ENCODE peak calls at places on chromosomes 4 and X, in nine cellular contexts. Q, W, K, S, A, P, G, I and E are unnamed samples.
A peak's percentile ranks its signal among the peaks of the same experiment; 100 is the strongest.

GRCh38 chr4:73902038-73902637 is 32.9 kb downstream of the CXCL1 start:
- DNase-seq in I (no peak), K (no peak), Q (no peak), G (no peak), W (no peak), S (no peak), P (no peak), A (no peak), E (no peak)

GRCh38 chr4:86300516-86300915 is 59.3 kb downstream of the MAPK10 start:
- DNase-seq in A (no peak), I (no peak), Q (no peak), W (no peak), P (no peak), K (no peak), S (no peak), G (no peak), E (no peak)

GRCh38 chrX:39133971-39134370 is 332.7 kb downstream of the MID1IP1 start:
- DNase-seq in A (no peak), Q (no peak), S (no peak), I (peak; percentile 4), G (no peak), P (no peak), K (no peak), W (peak; percentile 15), E (no peak)

GRCh38 chr4:55255171-55255570 is 90.9 kb upstream of the SRD5A3 start:
- DNase-seq in G (no peak), P (no peak), I (no peak), S (no peak), A (no peak), W (peak; percentile 31), K (no peak), Q (no peak), E (no peak)

GRCh38 chrX:131067846-131068745 is 9.9 kb downstream of the ARHGAP36 start:
- DNase-seq in A (peak; percentile 50), Q (no peak), I (no peak), P (no peak), S (no peak), W (no peak), G (no peak), K (no peak), E (no peak)

GRCh38 chrX:134933911-134934310 is 56.9 kb upstream of the SMIM10 start:
- DNase-seq in A (no peak), S (no peak), I (no peak), K (no peak), G (no peak), Q (no peak), P (no peak), W (no peak), E (no peak)

GRCh38 chr4:3217771-3218170 is 31.2 kb upstream of the MSANTD1 start:
- DNase-seq in P (no peak), Q (no peak), A (no peak), W (no peak), K (no peak), I (no peak), S (no peak), G (no peak), E (no peak)

GRCh38 chr4:115234405-115235093 is 121.1 kb upstream of the NDST4 start:
- DNase-seq in Q (no peak), P (peak; percentile 22), W (peak; percentile 24), I (peak; percentile 18), A (peak; percentile 31), K (no peak), S (no peak), G (no peak), E (no peak)

GRCh38 chrX:132833373-132833772 is 125.1 kb downstream of the HS6ST2 start:
- DNase-seq in W (no peak), G (no peak), I (no peak), P (no peak), K (no peak), Q (no peak), S (no peak), A (no peak), E (no peak)

GRCh38 chr4:140222175-140222574 is 68.2 kb upstream of the MAML3 start:
- DNase-seq in K (no peak), G (no peak), Q (no peak), I (no peak), W (no peak), S (no peak), A (no peak), P (no peak), E (no peak)

GRCh38 chr4:181752516-181752915 is 490.7 kb upstream of the TENM3 start:
- DNase-seq in K (no peak), W (no peak), P (no peak), Q (no peak), S (no peak), G (no peak), A (no peak), I (no peak), E (no peak)

GRCh38 chr4:141388483-141388882 is 167.8 kb downstream of the ZNF330 start:
- DNase-seq in K (no peak), S (no peak), W (no peak), I (no peak), Q (no peak), G (no peak), A (no peak), P (no peak), E (no peak)

GRCh38 chr4:128461300-128462103 is 173.9 kb upstream of the PGRMC2 start:
- DNase-seq in W (peak; percentile 65), P (no peak), I (peak; percentile 71), G (no peak), S (no peak), A (peak; percentile 88), Q (no peak), K (peak; percentile 54), E (no peak)

GRCh38 chr4:146237092-146237491 is 22.8 kb downstream of the REELD1 start:
- DNase-seq in W (no peak), A (no peak), P (no peak), S (no peak), G (no peak), Q (no peak), K (no peak), I (no peak), E (peak; percentile 72)

GRCh38 chr4:146232131-146232722 is 17.9 kb downstream of the REELD1 start:
- DNase-seq in A (no peak), I (no peak), Q (no peak), K (no peak), P (no peak), W (no peak), S (no peak), G (no peak), E (no peak)

GRCh38 chr4:146235654-146236570 is 21.6 kb downstream of the REELD1 start:
- DNase-seq in P (no peak), S (no peak), I (no peak), Q (no peak), W (no peak), A (no peak), G (no peak), K (no peak), E (peak; percentile 86)
- H3K27ac ChIP-seq in P (no peak overlapping the region), S (no peak overlapping the region), I (no peak overlapping the region), Q (peak overlapping the region; percentile 54), W (no peak overlapping the region), A (no peak overlapping the region), G (no peak overlapping the region), K (no peak overlapping the region), E (no peak overlapping the region)

GRCh38 chr4:151955721-151956340 is 195.0 kb upstream of the GATB start:
- DNase-seq in W (peak; percentile 18), G (no peak), S (no peak), K (peak; percentile 60), A (no peak), I (no peak), P (no peak), Q (no peak), E (no peak)
- H3K27ac ChIP-seq in W (peak overlapping the region; percentile 57), G (no peak overlapping the region), S (no peak overlapping the region), K (peak overlapping the region; percentile 82), A (no peak overlapping the region), I (no peak overlapping the region), P (no peak overlapping the region), Q (no peak overlapping the region), E (no peak overlapping the region)

DNA sequence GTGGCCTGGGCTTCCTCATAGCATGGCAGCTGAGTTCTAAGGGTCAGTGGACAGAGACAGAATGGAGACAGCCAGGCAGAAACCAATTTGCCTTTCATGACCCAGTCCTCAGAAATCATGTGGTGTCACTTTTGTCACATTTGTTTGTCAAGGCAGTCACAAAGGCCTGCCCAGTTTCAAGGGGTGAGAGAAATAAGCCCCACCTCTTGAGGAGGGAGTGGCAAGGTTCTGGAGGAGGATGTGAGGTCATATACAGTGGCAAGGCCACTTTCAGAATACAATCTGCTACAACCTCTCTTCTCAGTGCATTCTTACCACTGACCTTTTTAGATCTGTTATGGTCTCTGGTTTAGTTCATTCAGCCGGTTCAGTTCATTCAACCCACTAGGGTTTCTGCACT is 103.7 kb upstream of the BCOR start:
- DNase-seq in A (peak; percentile 37), W (no peak), Q (no peak), G (no peak), I (no peak), K (no peak), P (no peak), S (no peak), E (no peak)
- H3K27ac ChIP-seq in A (no peak overlapping the region), W (no peak overlapping the region), Q (no peak overlapping the region), G (no peak overlapping the region), I (no peak overlapping the region), K (no peak overlapping the region), P (no peak overlapping the region), S (no peak overlapping the region), E (no peak overlapping the region)

GRCh38 chrX:108267561-108267960 is 170.7 kb downstream of the COL4A6 start:
- DNase-seq in A (no peak), W (no peak), I (no peak), G (no peak), P (no peak), K (no peak), S (no peak), Q (no peak), E (no peak)

GRCh38 chrX:108271397-108271787 is 166.8 kb downstream of the COL4A6 start:
- DNase-seq in A (no peak), K (no peak), S (no peak), P (no peak), Q (no peak), I (no peak), W (no peak), G (no peak), E (no peak)

GRCh38 chrX:108268434-108269080 is 169.7 kb downstream of the COL4A6 start:
- DNase-seq in I (no peak), S (no peak), A (no peak), G (no peak), P (no peak), W (no peak), Q (no peak), K (no peak), E (no peak)

GRCh38 chrX:108270280-108270679 is 167.9 kb downstream of the COL4A6 start:
- DNase-seq in W (no peak), S (no peak), G (no peak), K (no peak), A (no peak), P (no peak), Q (no peak), I (peak; percentile 6), E (no peak)

DNA sequence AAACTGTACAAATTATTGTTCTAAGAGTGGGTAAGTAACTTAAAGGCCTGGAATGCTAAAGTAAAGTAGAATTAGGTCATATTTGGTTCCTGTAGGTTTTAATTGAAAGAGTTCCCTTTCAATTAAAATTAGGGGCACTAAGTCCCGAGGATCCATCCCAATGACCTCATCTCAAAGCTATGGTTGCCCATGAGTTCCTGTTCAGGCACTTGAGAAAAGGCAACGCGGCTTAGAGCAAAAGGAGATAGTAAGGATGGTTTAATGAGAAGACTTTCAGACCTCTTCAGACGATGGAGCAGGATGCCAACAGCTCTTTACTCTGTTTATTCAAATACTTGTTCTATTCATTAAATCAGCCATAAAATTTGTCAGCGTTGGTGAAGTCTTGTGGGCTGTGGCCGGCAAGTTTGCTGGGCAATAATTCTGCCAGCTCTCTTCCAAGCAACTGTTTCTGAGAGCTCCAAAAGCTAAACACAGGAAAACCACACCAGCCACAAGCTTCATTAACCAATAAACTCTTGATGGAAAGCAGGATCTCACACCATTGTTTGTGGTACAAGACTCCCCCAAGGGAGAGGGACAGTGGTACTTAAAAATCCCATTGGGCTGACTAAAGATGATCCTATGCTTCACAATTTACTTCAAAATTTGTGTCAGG is 167.4 kb downstream of the COL4A6 start:
- DNase-seq in A (no peak), P (no peak), G (no peak), S (no peak), I (no peak), W (peak; percentile 14), K (no peak), Q (no peak), E (no peak)
- H3K27ac ChIP-seq in A (no peak overlapping the region), P (no peak overlapping the region), G (no peak overlapping the region), S (no peak overlapping the region), I (no peak overlapping the region), W (peak overlapping the region; percentile 63), K (no peak overlapping the region), Q (no peak overlapping the region), E (peak overlapping the region; percentile 73)